ENCODE peak calls at places on chromosomes 12 and 14, in nine cellular contexts. D is stimulated activated CD4-positive, alpha-beta T cell treated with anti-CD3 and anti-CD28 coated beads, Interleukin-15, amount 100 ng/mL, for 1 hour; E is NCI-H226; Z is activated CD8-positive, alpha-beta memory T cell treated with anti-CD3 and anti-CD28 coated beads for 1 hour; I is activated CD4-positive, alpha-beta T cell treated with anti-CD3 and anti-CD28 coated beads, Interleukin-2, amount 50 U/mL, for 1 hour; G is NCI-H1930; R is B cell; U is left ventricle myocardium superior; X is cortex of kidney. F is an unnamed sample.

GRCh38 chr14:52119030-52119429 is 50.2 kb upstream of the NID2 start:
- DNase-seq in X (no peak), R (no peak), Z (no peak), U (no peak), G (no peak), E (no peak), I (no peak), D (no peak), F (no peak)

GRCh38 chr12:56922032-56922431 is 12.2 kb downstream of the SDR9C7 start:
- DNase-seq in E (no peak), R (no peak), U (no peak), X (no peak), Z (no peak), G (no peak), D (no peak), I (no peak), F (no peak)

GRCh38 chr12:79778802-79779201 is 88.0 kb upstream of the PAWR start:
- DNase-seq in D (no peak), I (no peak), E (no peak), G (peak), R (no peak), X (no peak), U (no peak), Z (no peak), F (no peak)

GRCh38 chr12:103829092-103829491 is 11.9 kb downstream of the NT5DC3 start:
- DNase-seq in R (no peak), I (no peak), G (no peak), U (no peak), D (no peak), X (no peak), E (no peak), Z (no peak), F (no peak)

GRCh38 chr12:70190252-70191010 is 52.8 kb upstream of the CNOT2 start:
- DNase-seq in E (peak), I (no peak), Z (no peak), G (no peak), D (no peak), R (no peak), X (no peak), U (no peak), F (no peak)

GRCh38 chr12:94326727-94327126 is 132.9 kb downstream of the CEP83 start:
- DNase-seq in E (peak), X (no peak), Z (no peak), G (no peak), R (no peak), I (no peak), D (no peak), U (no peak), F (no peak)

GRCh38 chr14:49999216-49999761 is 106.4 kb downstream of the ARF6 start:
- DNase-seq in E (no peak), U (peak), D (peak), Z (peak), G (no peak), I (peak), X (no peak), R (peak), F (peak)

GRCh38 chr12:45292486-45293195 is 76.7 kb downstream of the ANO6 start:
- DNase-seq in U (peak), R (no peak), D (no peak), E (no peak), G (no peak), Z (no peak), I (no peak), X (no peak), F (no peak)

GRCh38 chr12:5383961-5384360 is 47.9 kb upstream of the NTF3 start:
- DNase-seq in E (no peak), D (no peak), G (no peak), X (no peak), I (no peak), U (no peak), R (no peak), Z (no peak), F (no peak)

F was measured in upper lobe of left lung.